ENCODE peak calls at places on chromosome 22, in nine cellular contexts. O is fibroblast of lung; C is effector memory CD8-positive, alpha-beta T cell; W is WTC11; E is Right ventricle myocardium superior; Q is endothelial cell; D is hepatocyte; K is NCI-H1092 treated with DMSO at 0.1 percent for 48 hours; S is posterior cingulate gyrus. G is an unnamed sample.

GRCh38 chr22:49025791-49026475 is 801.7 kb downstream of the BRD1 start:
- DNase-seq in O (no peak), C (no peak), W (no peak), E (no peak), Q (no peak), D (no peak), K (peak; percentile 8), S (no peak), G (no peak)

GRCh38 chr22:29030618-29031235 is 30.9 kb downstream of the C22orf31 start:
- DNase-seq in O (peak; percentile 94), C (no peak), W (peak; percentile 71), E (peak; percentile 74), Q (peak; percentile 53), D (peak; percentile 90), K (peak; percentile 73), S (peak; percentile 52), G (peak; percentile 32)

GRCh38 chr22:46674367-46674781 is 54.2 kb downstream of the GRAMD4 start:
- DNase-seq in O (no peak), C (peak; percentile 82), W (no peak), E (peak; percentile 83), Q (no peak), D (no peak), K (no peak), S (no peak), G (no peak)

GRCh38 chr22:48332438-48333322 is 1495.0 kb downstream of the BRD1 start:
- DNase-seq in O (no peak), C (no peak), W (no peak), E (no peak), Q (no peak), D (no peak), K (no peak), S (no peak), G (no peak)

GRCh38 chr22:45684169-45684568 is 12.5 kb downstream of the ATXN10 start:
- DNase-seq in O (peak; percentile 87), C (no peak), W (no peak), E (no peak), Q (no peak), D (no peak), K (no peak), S (no peak), G (no peak)

GRCh38 chr22:18095101-18095805 is 15.4 kb upstream of the TUBA8 start:
- DNase-seq in O (peak; percentile 40), C (no peak), W (no peak), E (no peak), Q (no peak), D (no peak), K (no peak), S (no peak), G (no peak)

GRCh38 chr22:30921108-30921507 is 47.5 kb downstream of the MORC2 start:
- DNase-seq in O (no peak), C (no peak), W (no peak), E (no peak), Q (no peak), D (no peak), K (no peak), S (no peak), G (no peak)

GRCh38 chr22:17891427-17892167 is 117.3 kb upstream of the BID start:
- DNase-seq in O (no peak), C (no peak), W (peak; percentile 63), E (peak; percentile 74), Q (peak; percentile 36), D (peak; percentile 59), K (peak; percentile 36), S (no peak), G (peak; percentile 19)

GRCh38 chr22:22855617-22856308 is 31.9 kb upstream of the IGLL5 start:
- DNase-seq in O (no peak), C (peak; percentile 26), W (peak; percentile 64), E (peak; percentile 50), Q (peak; percentile 70), D (peak; percentile 52), K (no peak), S (no peak), G (no peak)

GRCh38 chr22:19062909-19063308 is 59.3 kb downstream of the DGCR2 start:
- DNase-seq in O (no peak), C (no peak), W (no peak), E (no peak), Q (no peak), D (no peak), K (no peak), S (no peak), G (no peak)

GRCh38 chr22:48938741-48939140 is 888.9 kb downstream of the BRD1 start:
- DNase-seq in O (no peak), C (no peak), W (no peak), E (no peak), Q (no peak), D (no peak), K (no peak), S (no peak), G (no peak)

GRCh38 chr22:17970205-17970708 is 54.1 kb downstream of the MICAL3 start:
- DNase-seq in O (peak; percentile 62), C (no peak), W (no peak), E (no peak), Q (no peak), D (no peak), K (no peak), S (no peak), G (no peak)

GRCh38 chr22:19892925-19893324 is 38.3 kb upstream of the GNB1L start:
- DNase-seq in O (peak; percentile 23), C (no peak), W (no peak), E (no peak), Q (no peak), D (no peak), K (no peak), S (no peak), G (no peak)

GRCh38 chr22:48100685-48101417 is 1338.4 kb downstream of the TBC1D22A start:
- DNase-seq in O (no peak), C (no peak), W (no peak), E (no peak), Q (no peak), D (no peak), K (no peak), S (no peak), G (no peak)

GRCh38 chr22:39546064-39546365 is 13.5 kb upstream of the RPS19BP1 start:
- DNase-seq in O (no peak), C (no peak), W (no peak), E (no peak), Q (no peak), D (no peak), K (no peak), S (no peak), G (no peak)

GRCh38 chr22:39800790-39801540 is 92.6 kb downstream of the ENTHD1 start:
- DNase-seq in O (no peak), C (no peak), W (no peak), E (no peak), Q (no peak), D (peak; percentile 16), K (peak; percentile 72), S (no peak), G (no peak)

GRCh38 chr22:20430641-20431519 is 6.7 kb downstream of the SCARF2 start:
- DNase-seq in O (peak; percentile 56), C (peak; percentile 56), W (peak; percentile 68), E (peak; percentile 69), Q (peak; percentile 64), D (peak; percentile 80), K (peak; percentile 42), S (no peak), G (no peak)

GRCh38 chr22:23884133-23884532 is 10.1 kb upstream of the MIF start:
- DNase-seq in O (no peak), C (no peak), W (no peak), E (no peak), Q (no peak), D (no peak), K (no peak), S (no peak), G (no peak)

GRCh38 chr22:35150163-35151107 is 84.5 kb downstream of the ISX start:
- DNase-seq in O (peak; percentile 10), C (peak; percentile 33), W (peak; percentile 89), E (peak; percentile 69), Q (peak; percentile 85), D (peak; percentile 71), K (peak; percentile 43), S (peak; percentile 34), G (peak; percentile 58)

GRCh38 chr22:37979782-37980181 is 4.6 kb downstream of the SOX10 start:
- DNase-seq in O (no peak), C (no peak), W (no peak), E (no peak), Q (no peak), D (no peak), K (no peak), S (no peak), G (no peak)

GRCh38 chr22:25623851-25624250 is 59.4 kb downstream of the GRK3 start:
- DNase-seq in O (no peak), C (no peak), W (no peak), E (no peak), Q (no peak), D (no peak), K (no peak), S (no peak), G (no peak)